ENCODE peak calls at places on chromosomes 13 and 19, in five cellular contexts. D is A549, C is GM12878, H is HepG2, L is K562. Y is an unnamed sample.
A peak's percentile ranks its signal among the peaks of the same experiment; 100 is the strongest.

GRCh38 chr13:78169386-78169785 is 250.8 kb upstream of the EDNRB start:
- DNase-seq in L (no peak), H (no peak), D (no peak), C (no peak), Y (no peak)

GRCh38 chr13:99464441-99464949 is 36.8 kb upstream of the TM9SF2 start:
- DNase-seq in C (no peak), H (no peak), L (no peak), D (no peak), Y (no peak)

GRCh38 chr19:52554216-52554971 is 15.7 kb upstream of the ZNF701 start:
- DNase-seq in H (no peak), L (no peak), D (no peak), C (no peak), Y (no peak)

GRCh38 chr13:26988059-26988769 is 183.4 kb downstream of the USP12 start:
- DNase-seq in C (no peak), L (no peak), H (peak; percentile 47), D (peak; percentile 39), Y (no peak)

GRCh38 chr19:50460161-50460765 is 16.0 kb upstream of the EMC10 start:
- DNase-seq in H (peak; percentile 91), C (peak; percentile 75), D (peak; percentile 84), L (no peak), Y (peak; percentile 25)

GRCh38 chr13:110876592-110876991 is 38.3 kb downstream of the ANKRD10 start:
- DNase-seq in H (no peak), D (peak; percentile 10), L (no peak), C (no peak), Y (peak; percentile 88)

GRCh38 chr19:46346821-46347571 is at the start of gene PPP5C:
- DNase-seq in H (peak; percentile 87), D (peak; percentile 98), L (peak; percentile 98), C (peak; percentile 66), Y (peak; percentile 97)

GRCh38 chr13:33235564-33235963 is 50.0 kb downstream of the STARD13 start:
- DNase-seq in H (no peak), D (no peak), C (no peak), L (no peak), Y (no peak)

GRCh38 chr13:35923347-35923746 is 207.8 kb downstream of the DCLK1 start:
- DNase-seq in D (peak; percentile 19), H (no peak), L (no peak), C (no peak), Y (no peak)

GRCh38 chr13:91817250-91817649 is 418.8 kb downstream of the GPC5 start:
- DNase-seq in L (peak; percentile 13), C (no peak), D (peak; percentile 17), H (peak; percentile 1), Y (no peak)

GRCh38 chr13:59483441-59484116 is 680.1 kb downstream of the DIAPH3 start:
- DNase-seq in D (no peak), L (no peak), H (no peak), C (no peak), Y (peak; percentile 34)

GRCh38 chr13:71524245-71525002 is 342.6 kb downstream of the DACH1 start:
- DNase-seq in H (no peak), D (no peak), L (no peak), C (no peak), Y (no peak)

GRCh38 chr13:57123660-57124059 is 17.1 kb upstream of the PRR20A start:
- DNase-seq in L (no peak), C (no peak), D (no peak), H (no peak), Y (no peak)

GRCh38 chr19:18775586-18776287 is 15.4 kb downstream of the COMP start:
- DNase-seq in H (no peak), D (no peak), C (no peak), L (peak; percentile 51), Y (no peak)

GRCh38 chr13:98484289-98485219 is 92.4 kb downstream of the STK24 start:
- DNase-seq in H (peak; percentile 91), C (no peak), D (peak; percentile 96), L (peak; percentile 46), Y (peak; percentile 91)

GRCh38 chr19:39941615-39942507 is 7.4 kb upstream of the FCGBP start:
- DNase-seq in H (no peak), C (peak; percentile 82), D (no peak), L (no peak), Y (no peak)

GRCh38 chr19:52648336-52648990 is 10.3 kb upstream of the ZNF83 start:
- DNase-seq in H (no peak), C (no peak), L (no peak), D (no peak), Y (no peak)

GRCh38 chr19:55640577-55641375 is at the start of gene ZNF580:
- DNase-seq in D (peak; percentile 77), L (peak; percentile 80), C (no peak), H (peak; percentile 40), Y (peak; percentile 75)

GRCh38 chr13:23433171-23434153 is at the start of gene SACS:
- DNase-seq in L (no peak), D (peak; percentile 26), C (no peak), H (no peak), Y (peak; percentile 98)

GRCh38 chr13:42525035-42525504 is 48.9 kb upstream of the TNFSF11 start:
- DNase-seq in L (no peak), H (no peak), C (no peak), D (peak; percentile 4), Y (no peak)

GRCh38 chr19:50341091-50341564 is 12.0 kb upstream of the KCNC3 start:
- DNase-seq in D (no peak), C (peak; percentile 96), H (no peak), L (no peak), Y (no peak)

GRCh38 chr13:46575843-46576242 is 22.9 kb downstream of the LRCH1 start:
- DNase-seq in D (peak; percentile 16), H (no peak), C (no peak), L (no peak), Y (no peak)

GRCh38 chr19:3003046-3003445 is 25.7 kb downstream of the TLE6 start:
- DNase-seq in L (no peak), H (no peak), D (no peak), C (no peak), Y (no peak)

GRCh38 chr19:8363803-8364771 is at the start of gene ANGPTL4:
- DNase-seq in H (no peak), L (peak; percentile 76), C (no peak), D (peak; percentile 87), Y (peak; percentile 84)

GRCh38 chr19:29526730-29527499 is 1.1 kb downstream of the VSTM2B start:
- DNase-seq in H (no peak), D (peak; percentile 36), C (no peak), L (peak; percentile 43), Y (peak; percentile 57)

GRCh38 chr13:112582305-112582704 is 5.6 kb downstream of the TUBGCP3 start:
- DNase-seq in H (no peak), D (no peak), L (no peak), C (no peak), Y (no peak)

GRCh38 chr13:102799544-102800144 is 725 bp downstream of the BIVM start:
- DNase-seq in D (peak; percentile 25), H (no peak), C (no peak), L (peak; percentile 23), Y (peak; percentile 21)

GRCh38 chr13:28401303-28402056 is 93.4 kb downstream of the FLT1 start:
- DNase-seq in H (no peak), L (no peak), D (no peak), C (peak; percentile 62), Y (no peak)
- TF ChIP-seq JUNB in H (no peak), L (no peak), D (no peak), C (peak; percentile 45), Y (no peak)

GRCh38 chr13:47672982-47673670 is 327.9 kb downstream of the SUCLA2 start:
- DNase-seq in H (no peak), L (no peak), D (no peak), C (no peak), Y (no peak)
- TF ChIP-seq JUNB in H (no peak), L (no peak), D (no peak), C (no peak), Y (no peak)

DNA sequence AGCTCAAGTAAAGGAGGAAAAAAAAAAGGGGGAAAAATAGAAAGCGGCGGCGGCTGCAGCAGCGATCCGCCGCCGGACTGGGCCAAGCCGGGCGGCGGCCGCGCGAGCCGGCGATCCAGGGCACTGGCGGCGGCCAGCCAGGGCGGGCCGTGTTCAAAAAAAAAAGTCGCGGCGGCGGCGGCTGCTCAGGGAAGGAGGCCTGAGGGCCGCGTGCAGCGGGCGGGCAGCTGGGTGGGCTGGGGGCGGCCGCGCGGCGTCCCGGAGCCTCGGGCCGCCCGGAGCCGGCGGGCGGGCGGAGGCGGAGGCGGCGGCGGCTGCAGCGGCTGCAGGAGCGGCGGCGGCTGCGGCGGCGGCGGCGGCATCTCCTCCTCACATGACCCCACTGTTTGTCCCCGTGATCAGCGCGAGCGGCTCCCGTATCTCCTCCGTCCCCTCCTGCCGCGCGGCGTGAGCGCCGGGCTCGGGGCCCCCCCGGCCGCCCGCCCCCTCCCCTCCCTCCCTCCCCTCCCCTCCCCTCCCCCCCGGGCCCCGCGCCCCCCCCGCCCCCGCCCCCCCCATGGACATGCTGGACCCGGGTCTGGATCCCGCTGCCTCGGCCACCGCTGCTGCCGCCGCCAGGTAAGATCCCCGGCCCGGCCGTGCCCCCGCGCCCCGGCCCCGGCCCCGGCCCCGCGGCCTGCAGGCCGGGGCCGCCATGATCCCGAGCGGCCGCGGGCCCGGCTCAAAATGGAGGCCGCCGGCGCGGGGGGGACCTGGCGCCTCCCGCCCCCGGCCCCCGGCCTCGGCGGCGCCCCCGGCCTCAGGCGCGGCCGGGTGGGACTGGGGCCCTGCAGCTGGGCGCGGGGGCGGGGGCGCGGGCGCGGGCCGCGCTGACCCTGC is at the start of gene USF2:
- DNase-seq in D (peak; percentile 93), C (no peak), H (peak; percentile 72), L (peak; percentile 79), Y (peak; percentile 78)
- TF ChIP-seq JUNB in D (no peak), C (no peak), H (no peak), L (no peak), Y (no peak)

GRCh38 chr13:52454459-52454824 is 836 bp upstream of the CKAP2 start:
- DNase-seq in H (no peak), L (no peak), D (peak; percentile 4), C (peak; percentile 69), Y (peak; percentile 12)
- TF ChIP-seq JUNB in H (no peak), L (no peak), D (no peak), C (no peak), Y (no peak)

GRCh38 chr13:37023871-37024270 is 23.3 kb downstream of the EXOSC8 start:
- DNase-seq in D (no peak), L (no peak), H (no peak), C (no peak), Y (no peak)
- TF ChIP-seq JUNB in D (no peak), L (no peak), H (no peak), C (no peak), Y (no peak)

DNA sequence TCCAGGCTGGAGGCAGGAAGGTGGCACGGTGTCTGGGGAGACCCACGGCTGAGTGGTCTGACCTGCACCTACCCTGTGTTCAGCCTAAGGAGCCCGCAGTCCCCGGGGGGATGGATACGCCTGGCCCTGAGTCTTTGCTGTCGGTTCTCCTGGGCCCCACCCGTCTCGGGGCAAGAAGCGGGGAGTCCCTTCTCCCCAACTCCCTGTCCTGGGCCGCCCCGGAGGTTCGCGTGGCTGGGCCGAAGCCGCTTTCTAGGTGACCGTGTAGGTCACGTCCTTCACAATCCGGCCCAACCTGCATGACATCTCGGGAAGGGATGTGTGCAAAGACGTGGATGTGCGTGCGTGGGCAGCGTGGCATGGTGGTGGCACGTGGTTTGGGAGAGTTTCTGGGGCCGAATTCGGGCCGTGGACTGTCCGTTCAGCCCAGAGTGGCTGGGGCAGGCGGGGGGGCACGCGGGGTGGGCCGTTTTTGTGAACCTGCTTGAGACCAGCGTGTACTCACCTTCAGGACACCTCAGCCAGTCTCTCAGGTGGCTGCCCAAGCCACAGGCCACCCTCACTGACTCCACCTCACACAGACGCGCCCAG is 103.3 kb downstream of the PTPRS start:
- DNase-seq in H (no peak), L (no peak), D (no peak), C (no peak), Y (no peak)
- TF ChIP-seq JUNB in H (no peak), L (no peak), D (no peak), C (no peak), Y (no peak)